ENCODE peak calls at places on chromosome X, in nine cellular contexts. R, M, E, A, L, Y, H, T and V are unnamed samples.

GRCh38 chrX:42976729-42977366 is 198.9 kb upstream of the PPP1R2C start:
- DNase-seq in A (peak), Y (no peak), T (no peak), H (peak), M (no peak), L (no peak), R (no peak), E (no peak), V (no peak)

GRCh38 chrX:149825424-149825823 is 43.7 kb downstream of the MAGEA9 start:
- DNase-seq in A (peak), T (no peak), L (no peak), H (no peak), E (no peak), M (peak), R (no peak), Y (no peak), V (peak)

GRCh38 chrX:132023896-132024386 is 839 bp downstream of the STK26 start:
- DNase-seq in H (no peak), M (peak), A (peak), L (no peak), E (no peak), T (peak), Y (no peak), R (no peak), V (no peak)

GRCh38 chrX:44343412-44343942 is at the start of gene EFHC2:
- DNase-seq in A (peak), Y (peak), H (peak), R (no peak), L (peak), M (peak), T (peak), E (peak), V (peak)

GRCh38 chrX:118536204-118536603 is 40.6 kb downstream of the DOCK11 start:
- DNase-seq in M (no peak), T (no peak), E (no peak), R (no peak), A (no peak), H (no peak), L (no peak), Y (no peak), V (no peak)

GRCh38 chrX:274904-275475 is 6.2 kb upstream of the PLCXD1 start:
- DNase-seq in H (peak), E (no peak), Y (no peak), L (no peak), M (peak), T (peak), R (no peak), A (peak), V (peak)

GRCh38 chrX:23616361-23616760 is 50.9 kb upstream of the PRDX4 start:
- DNase-seq in T (no peak), Y (no peak), L (peak), M (no peak), A (no peak), H (no peak), E (peak), R (no peak), V (peak)

GRCh38 chrX:129843209-129843458 is 552 bp downstream of the ZDHHC9 start:
- DNase-seq in R (no peak), H (no peak), T (no peak), A (no peak), M (no peak), E (no peak), L (no peak), Y (peak), V (no peak)

GRCh38 chrX:103825881-103826280 is 6.2 kb downstream of the RAB9B start:
- DNase-seq in A (no peak), M (no peak), H (no peak), L (no peak), T (no peak), R (no peak), Y (no peak), E (no peak), V (no peak)

GRCh38 chrX:34653811-34654210 is 3.3 kb downstream of the TMEM47 start:
- DNase-seq in L (peak), H (no peak), R (no peak), Y (no peak), E (no peak), M (no peak), A (no peak), T (no peak), V (no peak)

GRCh38 chrX:34655496-34656258 is 1.4 kb downstream of the TMEM47 start:
- DNase-seq in T (no peak), H (no peak), R (no peak), M (no peak), E (peak), L (peak), A (no peak), Y (no peak), V (no peak)

GRCh38 chrX:34656842-34657780 is at the start of gene TMEM47:
- DNase-seq in E (peak), L (peak), Y (peak), A (peak), H (peak), T (peak), M (peak), R (no peak), V (peak)

GRCh38 chrX:34656467-34656841 is 631 bp downstream of the TMEM47 start:
- DNase-seq in E (no peak), H (no peak), Y (no peak), R (no peak), M (peak), A (no peak), L (peak), T (no peak), V (no peak)

DNA sequence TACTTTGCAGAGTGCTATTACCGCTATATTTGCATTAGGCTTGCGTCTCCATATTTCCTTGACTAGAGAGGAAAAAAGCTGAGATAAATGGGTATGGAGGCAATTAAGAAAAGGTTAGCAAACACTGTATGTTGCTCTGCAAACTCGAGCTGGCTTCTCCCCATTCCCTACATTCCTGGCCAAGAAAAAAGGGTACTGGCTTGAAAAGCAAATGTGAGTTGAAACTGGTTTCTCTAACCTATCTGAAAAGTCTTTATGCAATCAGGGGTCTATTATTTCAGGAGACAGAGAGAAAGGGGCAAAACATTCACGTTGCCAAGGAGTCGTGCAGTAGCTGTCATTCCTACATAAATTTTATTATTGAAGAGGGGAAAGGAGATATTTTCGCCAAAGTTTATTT is 2.1 kb downstream of the TMEM47 start:
- DNase-seq in Y (no peak), T (no peak), M (no peak), L (peak), H (no peak), E (peak), A (no peak), R (no peak), V (no peak)
- H3K4me3 ChIP-seq in Y (peak), T (peak), M (peak), L (peak), H (peak), E (peak), A (no peak), R (peak), V (peak)

DNA sequence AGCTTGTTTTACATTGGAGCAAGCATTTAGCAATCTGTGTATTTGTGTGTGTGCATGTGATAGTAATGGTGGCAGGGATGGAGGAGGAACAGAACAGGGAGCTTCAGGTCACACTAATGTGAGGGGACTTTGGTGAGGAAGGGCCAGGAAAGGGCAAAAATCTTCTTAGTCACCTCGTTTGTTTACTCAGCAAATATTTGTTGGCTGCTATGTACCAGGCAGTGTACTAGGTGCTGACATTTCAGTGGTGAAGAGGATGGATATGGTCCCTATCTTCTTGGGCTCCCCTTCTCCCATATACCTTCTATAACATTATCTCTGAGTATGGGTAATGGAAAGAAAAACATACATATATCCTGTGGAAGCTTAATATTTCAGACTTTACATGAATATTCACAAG is 48.5 kb upstream of the HDAC8 start:
- DNase-seq in M (no peak), E (no peak), R (no peak), T (no peak), Y (no peak), H (no peak), A (no peak), L (no peak), V (no peak)
- H3K4me3 ChIP-seq in M (no peak), E (no peak), R (no peak), T (no peak), Y (no peak), H (no peak), A (no peak), L (no peak), V (no peak)

GRCh38 chrX:1391707-1392375 is at the start of gene SLC25A6:
- DNase-seq in M (peak), L (peak), R (peak), A (peak), T (peak), H (peak), E (peak), Y (peak), V (peak)

GRCh38 chrX:1394731-1395501 is 3.0 kb upstream of the SLC25A6 start:
- DNase-seq in T (peak), M (peak), L (no peak), R (no peak), A (no peak), E (peak), Y (no peak), H (no peak), V (no peak)

GRCh38 chrX:1395646-1396216 is 3.8 kb upstream of the SLC25A6 start:
- DNase-seq in R (no peak), E (no peak), M (no peak), H (no peak), A (no peak), L (no peak), Y (no peak), T (no peak), V (no peak)

GRCh38 chrX:1392376-1393130 is 640 bp upstream of the SLC25A6 start:
- DNase-seq in E (peak), A (peak), L (peak), T (no peak), Y (peak), M (peak), R (no peak), H (peak), V (peak)

DNA sequence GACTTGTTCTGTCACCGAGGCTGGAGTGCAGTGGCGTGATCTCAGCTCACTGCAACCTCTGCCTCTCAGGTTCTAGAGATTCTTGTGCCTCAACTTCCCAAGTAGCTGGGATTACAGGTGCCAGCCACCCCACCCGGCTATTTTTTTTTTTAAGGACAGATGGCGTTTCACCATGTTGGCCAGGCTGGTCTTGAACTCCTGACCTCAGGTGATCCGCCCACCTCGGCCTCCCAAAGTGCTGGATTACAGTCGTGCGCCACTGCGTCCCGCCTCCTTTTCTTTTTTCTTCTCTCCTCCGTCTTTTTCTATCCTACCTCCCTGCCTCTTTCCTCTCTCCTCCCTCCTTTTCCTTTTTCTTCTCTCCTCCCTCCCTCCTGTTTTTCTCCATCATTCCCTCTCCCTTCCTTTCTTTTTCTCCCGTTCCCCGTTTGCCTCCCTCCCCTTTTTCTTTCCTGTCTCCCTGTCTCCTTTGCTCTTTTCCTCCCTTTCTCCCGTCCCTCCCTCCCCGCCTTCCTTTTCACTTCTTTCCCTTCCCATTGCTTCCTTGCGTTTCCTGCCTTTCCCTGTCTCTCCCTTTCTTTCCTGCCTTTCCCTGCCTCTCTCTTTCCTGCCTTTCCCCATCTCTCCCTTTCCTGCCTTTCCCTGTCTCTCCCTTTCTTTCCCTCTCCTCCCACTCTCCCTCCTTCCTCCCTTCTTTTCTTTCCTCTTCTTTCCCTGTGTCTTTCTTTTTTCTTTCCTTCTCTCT is 2.1 kb upstream of the SLC25A6 start:
- DNase-seq in M (peak), Y (no peak), E (no peak), H (peak), A (no peak), R (no peak), L (no peak), T (peak), V (no peak)
- H3K4me3 ChIP-seq in M (no peak), Y (no peak), E (peak), H (no peak), A (no peak), R (no peak), L (peak), T (peak), V (peak)

DNA sequence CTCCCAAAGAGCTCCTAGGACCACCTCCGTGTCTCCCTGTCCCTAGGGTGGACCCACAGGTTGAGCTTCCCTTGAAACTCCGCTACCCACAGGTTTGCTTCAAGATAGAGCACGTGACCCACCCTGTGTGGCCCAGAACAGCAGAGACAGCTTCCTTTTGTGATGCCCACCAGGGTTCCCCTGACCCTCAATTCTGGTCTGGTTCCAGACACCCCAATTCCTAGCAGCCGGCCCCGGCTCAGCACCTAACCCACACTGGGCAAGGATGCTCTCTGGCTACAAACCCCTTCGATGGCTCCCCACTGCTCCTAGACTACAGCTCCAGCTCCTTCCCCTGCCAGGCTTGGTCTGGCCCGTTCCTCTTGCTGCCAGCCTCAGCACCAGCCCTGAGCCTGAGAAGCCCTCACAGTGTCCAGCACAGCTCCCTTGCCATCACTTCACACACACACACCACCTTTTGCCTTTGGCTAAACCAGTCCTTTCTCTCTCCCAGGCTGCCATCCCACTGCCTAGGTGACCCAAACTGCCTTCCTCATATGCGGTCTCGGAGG is 6.3 kb downstream of the PNCK start:
- DNase-seq in E (no peak), H (no peak), A (no peak), Y (peak), M (no peak), L (no peak), R (no peak), T (no peak), V (no peak)
- H3K4me3 ChIP-seq in E (peak), H (no peak), A (no peak), Y (peak), M (no peak), L (no peak), R (peak), T (no peak), V (no peak)

DNA sequence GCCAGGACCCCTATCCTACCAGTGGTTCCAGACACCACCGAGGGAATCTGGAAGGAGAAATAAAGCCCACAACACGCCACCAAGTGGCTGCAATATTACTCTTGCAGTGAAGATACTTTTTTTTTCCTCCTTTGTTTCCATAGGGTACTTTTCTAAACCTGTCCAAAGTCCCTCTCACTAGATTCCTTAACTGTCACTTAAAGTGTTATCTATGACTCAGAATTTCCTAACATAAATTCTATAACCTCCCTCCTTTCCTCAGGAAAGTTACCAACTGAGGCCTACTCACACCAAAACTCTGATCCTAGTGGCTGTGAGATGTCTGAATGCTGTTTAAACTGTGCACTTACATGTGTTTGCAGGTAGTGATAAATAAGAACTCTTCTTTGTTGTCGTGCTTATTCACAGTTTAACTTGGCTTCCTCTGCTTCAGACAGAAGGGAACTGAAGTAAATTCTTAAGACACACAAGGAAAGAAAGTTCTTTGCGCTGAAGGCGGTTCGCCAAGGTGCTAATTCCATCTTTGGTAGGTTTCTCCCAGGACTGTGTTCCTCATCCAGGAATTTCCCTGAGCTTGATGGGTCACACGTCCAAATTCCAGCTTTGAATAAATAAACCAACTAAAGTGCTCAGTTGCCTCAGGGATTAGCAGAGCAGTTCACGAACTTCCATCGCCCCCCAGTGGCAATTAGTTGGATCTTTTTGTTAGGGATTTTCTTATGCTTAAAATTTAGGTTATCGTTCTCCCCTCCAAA is 10.7 kb upstream of the HCCS start:
- DNase-seq in Y (no peak), M (no peak), E (peak), R (peak), L (peak), H (peak), T (no peak), A (peak), V (peak)
- H3K4me3 ChIP-seq in Y (no peak), M (no peak), E (no peak), R (no peak), L (no peak), H (no peak), T (no peak), A (no peak), V (no peak)

GRCh38 chrX:40644175-40644574 is 3.2 kb downstream of the CXorf38 start:
- DNase-seq in R (no peak), H (no peak), A (no peak), L (peak), T (no peak), E (peak), M (no peak), Y (no peak), V (peak)
- H3K4me3 ChIP-seq in R (peak), H (peak), A (no peak), L (peak), T (peak), E (peak), M (peak), Y (peak), V (peak)

GRCh38 chrX:39936886-39937770 is 160.6 kb downstream of the BCOR start:
- DNase-seq in T (no peak), H (no peak), R (no peak), A (no peak), M (no peak), Y (no peak), E (no peak), L (no peak), V (no peak)
- H3K4me3 ChIP-seq in T (peak), H (no peak), R (no peak), A (no peak), M (no peak), Y (no peak), E (no peak), L (no peak), V (no peak)

DNA sequence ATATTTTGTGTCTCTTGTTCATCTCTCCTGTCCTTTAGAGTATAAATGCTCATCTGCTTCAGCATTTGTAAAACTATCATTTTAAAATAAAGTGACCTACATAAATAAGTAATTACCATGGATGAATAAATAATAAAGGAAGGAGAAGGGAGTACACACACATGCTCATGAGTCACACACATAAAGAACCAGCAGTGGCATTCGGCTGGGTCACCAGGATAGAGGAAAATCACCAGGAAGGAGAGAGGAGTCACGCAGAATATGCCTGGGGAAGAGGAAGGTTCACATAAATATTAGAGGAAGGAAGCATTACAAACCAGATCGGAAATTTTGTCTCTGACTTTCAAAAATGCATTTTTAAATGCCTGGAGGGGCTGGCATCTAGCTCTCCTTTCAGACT is 38.5 kb upstream of the MED14 start:
- DNase-seq in Y (no peak), A (no peak), T (no peak), L (peak), M (no peak), H (no peak), R (no peak), E (peak), V (peak)
- H3K4me3 ChIP-seq in Y (no peak), A (no peak), T (no peak), L (no peak), M (no peak), H (no peak), R (no peak), E (no peak), V (no peak)